ENCODE peak calls at places on chromosome 14, in five cellular contexts. J is heart left ventricle; B is activated CD4-positive, alpha-beta memory T cell treated with anti-CD3 and anti-CD28 coated beads for 36 hours; P is ELR; X is CD8-positive, alpha-beta memory T cell. V is an unnamed sample.

GRCh38 chr14:21631084-21631483 is 3.7 kb downstream of the OR10G2 start:
- DNase-seq in J (no peak), B (no peak), P (no peak), X (no peak), V (no peak)

GRCh38 chr14:91839754-91840153 is 27.6 kb downstream of the TC2N start:
- DNase-seq in J (no peak), B (no peak), P (no peak), X (no peak), V (no peak)

GRCh38 chr14:20610002-20610765 is 19.0 kb upstream of the RNASE12 start:
- DNase-seq in J (peak), B (peak), P (peak), X (peak), V (peak)

GRCh38 chr14:106094654-106095189 is 568.3 kb downstream of the TMEM121 start:
- DNase-seq in J (no peak), B (peak), P (peak), X (peak), V (peak)

GRCh38 chr14:72892103-72892878 is 1.6 kb downstream of the DPF3 start:
- DNase-seq in J (peak), B (peak), P (peak), X (peak), V (no peak)

GRCh38 chr14:57326253-57326652 is 57.5 kb downstream of the AP5M1 start:
- DNase-seq in J (no peak), B (no peak), P (no peak), X (no peak), V (no peak)

GRCh38 chr14:100078216-100078780 is 13.1 kb downstream of the EVL start:
- DNase-seq in J (no peak), B (no peak), P (no peak), X (no peak), V (no peak)

GRCh38 chr14:22985894-22986507 is 3.6 kb upstream of the AJUBA start:
- DNase-seq in J (no peak), B (no peak), P (no peak), X (no peak), V (no peak)

GRCh38 chr14:68241862-68242490 is 422.4 kb downstream of the RAD51B start:
- DNase-seq in J (no peak), B (no peak), P (no peak), X (no peak), V (no peak)

GRCh38 chr14:79659995-79660975 is 551.0 kb downstream of the DIO2 start:
- DNase-seq in J (no peak), B (no peak), P (no peak), X (no peak), V (no peak)

GRCh38 chr14:52360831-52361230 is 46.7 kb downstream of the PTGER2 start:
- DNase-seq in J (no peak), B (no peak), P (no peak), X (no peak), V (no peak)

GRCh38 chr14:48973136-48973535 is 613.0 kb downstream of the RPS29 start:
- DNase-seq in J (no peak), B (no peak), P (no peak), X (no peak), V (no peak)